ENCODE peak calls at places on chromosomes 16 and 17, in ten cellular contexts. B is K562, T is heart left ventricle, S is ovary, P is Peyer's patch, E is stomach, L is tibial nerve, K is breast epithelium, R is body of pancreas, H is vagina. W is an unnamed sample.
A peak's percentile ranks its signal among the peaks of the same experiment; 100 is the strongest.

GRCh38 chr17:33725675-33726271 is 432.7 kb upstream of the ASIC2 start:
- DNase-seq in H (no peak), L (no peak), K (no peak), B (peak; percentile 66), S (no peak), T (peak; percentile 29), R (peak; percentile 42), P (peak; percentile 60), E (peak; percentile 31), W (peak; percentile 42)

GRCh38 chr17:36937961-36938565 is 788 bp downstream of the LHX1 start:
- DNase-seq in T (no peak), S (no peak), K (no peak), P (no peak), E (no peak), L (no peak), B (peak; percentile 45), R (no peak), H (no peak), W (no peak)

GRCh38 chr17:59300941-59301340 is 30.5 kb upstream of the YPEL2 start:
- DNase-seq in S (no peak), R (no peak), B (no peak), E (no peak), T (no peak), K (no peak), L (no peak), P (no peak), H (no peak), W (no peak)

GRCh38 chr16:1159325-1159972 is 6.5 kb downstream of the CACNA1H start:
- DNase-seq in L (no peak), T (no peak), S (peak; percentile 81), E (no peak), R (no peak), H (no peak), B (no peak), K (no peak), P (no peak), W (no peak)

GRCh38 chr17:55641559-55642160 is 81.0 kb downstream of the TMEM100 start:
- DNase-seq in E (peak; percentile 49), L (peak; percentile 78), H (no peak), S (peak; percentile 87), T (peak; percentile 67), R (peak; percentile 62), P (peak; percentile 78), B (peak; percentile 70), K (peak; percentile 26), W (peak; percentile 4)

GRCh38 chr17:17809527-17810373 is 27.0 kb downstream of the SREBF1 start:
- DNase-seq in T (no peak), S (peak; percentile 89), E (no peak), L (peak; percentile 36), B (no peak), H (no peak), P (no peak), K (no peak), R (no peak), W (no peak)

GRCh38 chr16:85412911-85413520 is 200.1 kb upstream of the GSE1 start:
- DNase-seq in E (no peak), S (peak; percentile 26), B (no peak), L (no peak), P (peak; percentile 37), K (no peak), H (no peak), R (no peak), T (peak; percentile 7), W (no peak)

GRCh38 chr17:37310940-37311339 is 64.8 kb upstream of the C17orf78 start:
- DNase-seq in B (no peak), H (no peak), L (no peak), S (no peak), P (no peak), T (no peak), E (no peak), K (no peak), R (no peak), W (no peak)

GRCh38 chr17:42537156-42537805 is 1.2 kb downstream of the NAGLU start:
- DNase-seq in H (no peak), B (no peak), R (no peak), P (no peak), L (no peak), K (no peak), S (no peak), T (no peak), E (no peak), W (no peak)

GRCh38 chr16:21645261-21645721 is 7.1 kb downstream of the IGSF6 start:
- DNase-seq in B (no peak), H (no peak), T (no peak), P (peak; percentile 61), K (no peak), S (no peak), R (no peak), L (no peak), E (no peak), W (no peak)

GRCh38 chr17:47878203-47879027 is 17.6 kb upstream of the SP2 start:
- DNase-seq in P (no peak), L (no peak), E (no peak), S (no peak), T (no peak), K (no peak), B (no peak), H (no peak), R (no peak), W (no peak)

GRCh38 chr17:47879028-47879585 is 16.9 kb upstream of the SP2 start:
- DNase-seq in P (no peak), B (peak; percentile 69), H (no peak), K (no peak), S (no peak), R (no peak), L (no peak), E (no peak), T (no peak), W (no peak)

GRCh38 chr17:47882247-47882646 is 13.8 kb upstream of the SP2 start:
- DNase-seq in L (no peak), P (peak; percentile 79), H (no peak), B (no peak), R (no peak), S (no peak), E (peak; percentile 46), T (no peak), K (peak; percentile 64), W (peak; percentile 42)

GRCh38 chr17:47877368-47878034 is 18.5 kb upstream of the SP2 start:
- DNase-seq in T (no peak), S (no peak), H (no peak), L (no peak), K (no peak), R (no peak), P (no peak), B (peak; percentile 92), E (no peak), W (no peak)

GRCh38 chr17:47879776-47880452 is 16.1 kb upstream of the SP2 start:
- DNase-seq in K (no peak), H (no peak), B (no peak), E (no peak), T (no peak), P (no peak), R (no peak), S (no peak), L (no peak), W (no peak)
- TF ChIP-seq POLR2A in K (no peak), H (no peak), B (no peak), E (no peak), T (no peak), P (no peak), R (no peak), S (no peak), L (no peak), W (no peak)

GRCh38 chr16:66919569-66920472 is 1.1 kb upstream of the CDH16 start:
- DNase-seq in K (no peak), R (no peak), H (no peak), S (no peak), E (no peak), L (no peak), T (no peak), P (no peak), B (no peak), W (no peak)
- TF ChIP-seq POLR2A in K (no peak), R (no peak), H (no peak), S (no peak), E (no peak), L (no peak), T (no peak), P (no peak), B (no peak), W (no peak)

GRCh38 chr17:81928497-81929252 is 1.1 kb upstream of the MAFG start:
- DNase-seq in H (no peak), K (no peak), P (no peak), T (no peak), E (no peak), S (no peak), L (no peak), R (no peak), B (no peak), W (no peak)

GRCh38 chr17:81927145-81927652 is 336 bp downstream of the MAFG start:
- DNase-seq in T (no peak), L (no peak), B (no peak), R (no peak), K (no peak), E (no peak), H (no peak), S (no peak), P (no peak), W (peak; percentile 49)

GRCh38 chr17:81929253-81930141 is 2.0 kb upstream of the MAFG start:
- DNase-seq in S (no peak), E (no peak), H (no peak), T (no peak), P (no peak), R (no peak), B (no peak), L (no peak), K (no peak), W (no peak)

GRCh38 chr17:81926451-81927144 is 937 bp downstream of the MAFG start:
- DNase-seq in L (peak; percentile 58), S (peak; percentile 78), B (peak; percentile 90), E (peak; percentile 89), H (no peak), R (peak; percentile 91), K (peak; percentile 63), P (peak; percentile 90), T (peak; percentile 89), W (peak; percentile 93)

GRCh38 chr17:81927653-81928496 is at the start of gene MAFG:
- DNase-seq in K (peak; percentile 90), S (peak; percentile 96), T (peak; percentile 91), H (no peak), R (peak; percentile 94), B (peak; percentile 98), E (peak; percentile 94), P (peak; percentile 96), L (peak; percentile 94), W (peak; percentile 92)
- TF ChIP-seq POLR2A in K (no peak), S (peak; percentile 55), T (peak; percentile 69), H (peak; percentile 70), R (peak; percentile 53), B (no peak), E (no peak), P (peak; percentile 67), L (peak; percentile 67), W (peak; percentile 32)

GRCh38 chr16:51071326-51071725 is 79.7 kb downstream of the SALL1 start:
- DNase-seq in L (no peak), H (no peak), S (no peak), P (no peak), B (no peak), R (no peak), K (no peak), T (no peak), E (no peak), W (no peak)

GRCh38 chr16:51062039-51062438 is 89.0 kb downstream of the SALL1 start:
- DNase-seq in B (no peak), E (no peak), K (no peak), L (no peak), T (no peak), S (no peak), P (no peak), H (no peak), R (no peak), W (no peak)

GRCh38 chr16:51061355-51061754 is 89.7 kb downstream of the SALL1 start:
- DNase-seq in B (no peak), P (no peak), R (no peak), S (no peak), K (no peak), E (no peak), L (no peak), T (no peak), H (no peak), W (no peak)

GRCh38 chr16:51067352-51067751 is 83.7 kb downstream of the SALL1 start:
- DNase-seq in S (no peak), L (no peak), R (no peak), T (no peak), H (no peak), P (no peak), K (no peak), B (no peak), E (no peak), W (no peak)
- TF ChIP-seq POLR2A in S (no peak), L (no peak), R (no peak), T (no peak), H (no peak), P (no peak), K (no peak), B (no peak), E (no peak), W (no peak)